ENCODE peak calls at places on chromosomes 2 and 18, in seven cellular contexts. B is pancreas, Y is K562, U is lower lobe of right lung, E is PC-3, I is progenitor cell of endocrine pancreas, P is GM12878. L is an unnamed sample.

GRCh38 chr2:56107486-56107885 is 76.3 kb upstream of the CCDC85A start:
- DNase-seq in B (no peak), Y (no peak), U (no peak), E (no peak), I (no peak), P (no peak), L (no peak)

GRCh38 chr18:7870855-7871254 is 303.7 kb downstream of the PTPRM start:
- DNase-seq in B (no peak), Y (no peak), U (no peak), E (no peak), I (no peak), P (no peak), L (no peak)

GRCh38 chr2:216618785-216619184 is 14.4 kb upstream of the IGFBP2 start:
- DNase-seq in B (no peak), Y (no peak), U (no peak), E (no peak), I (no peak), P (no peak), L (no peak)

GRCh38 chr2:33791625-33792024 is 192.5 kb upstream of the FAM98A start:
- DNase-seq in B (no peak), Y (no peak), U (no peak), E (peak), I (no peak), P (no peak), L (no peak)

GRCh38 chr2:85997016-85997970 is 108.4 kb downstream of the POLR1A start:
- DNase-seq in B (no peak), Y (peak), U (no peak), E (no peak), I (no peak), P (no peak), L (no peak)

GRCh38 chr18:61669320-61669719 is 223.5 kb downstream of the RNF152 start:
- DNase-seq in B (no peak), Y (no peak), U (no peak), E (no peak), I (no peak), P (no peak), L (no peak)

GRCh38 chr2:81436256-81436655 is 1131.7 kb upstream of the LRRTM1 start:
- DNase-seq in B (no peak), Y (no peak), U (no peak), E (peak), I (no peak), P (no peak), L (no peak)

GRCh38 chr18:47407736-47408135 is 156.3 kb upstream of the SKOR2 start:
- DNase-seq in B (no peak), Y (no peak), U (no peak), E (no peak), I (no peak), P (no peak), L (peak)

GRCh38 chr2:141534671-141535359 is 596.0 kb downstream of the LRP1B start:
- DNase-seq in B (no peak), Y (no peak), U (no peak), E (no peak), I (no peak), P (no peak), L (no peak)

GRCh38 chr2:189517847-189518535 is 62.6 kb downstream of the SLC40A1 start:
- DNase-seq in B (no peak), Y (no peak), U (no peak), E (no peak), I (no peak), P (no peak), L (no peak)

GRCh38 chr2:146697307-146697706 is 1147.5 kb upstream of the ACVR2A start:
- DNase-seq in B (no peak), Y (no peak), U (no peak), E (no peak), I (no peak), P (no peak), L (no peak)

GRCh38 chr2:146701183-146701582 is 1143.6 kb upstream of the ACVR2A start:
- DNase-seq in B (no peak), Y (no peak), U (no peak), E (peak), I (no peak), P (no peak), L (no peak)
- TF ChIP-seq CTCF in B (no peak), Y (no peak), U (no peak), E (peak), I (no peak), P (no peak), L (no peak)

GRCh38 chr18:37334494-37335125 is 231.0 kb downstream of the CELF4 start:
- DNase-seq in B (no peak), Y (no peak), U (no peak), E (no peak), I (no peak), P (no peak), L (no peak)

GRCh38 chr18:37332764-37333420 is 232.7 kb downstream of the CELF4 start:
- DNase-seq in B (no peak), Y (no peak), U (no peak), E (no peak), I (no peak), P (no peak), L (peak)

GRCh38 chr18:37336568-37337285 is 228.9 kb downstream of the CELF4 start:
- DNase-seq in B (no peak), Y (no peak), U (no peak), E (no peak), I (no peak), P (no peak), L (no peak)

GRCh38 chr18:37339701-37340215 is 225.8 kb downstream of the CELF4 start:
- DNase-seq in B (no peak), Y (no peak), U (no peak), E (no peak), I (no peak), P (no peak), L (peak)

DNA sequence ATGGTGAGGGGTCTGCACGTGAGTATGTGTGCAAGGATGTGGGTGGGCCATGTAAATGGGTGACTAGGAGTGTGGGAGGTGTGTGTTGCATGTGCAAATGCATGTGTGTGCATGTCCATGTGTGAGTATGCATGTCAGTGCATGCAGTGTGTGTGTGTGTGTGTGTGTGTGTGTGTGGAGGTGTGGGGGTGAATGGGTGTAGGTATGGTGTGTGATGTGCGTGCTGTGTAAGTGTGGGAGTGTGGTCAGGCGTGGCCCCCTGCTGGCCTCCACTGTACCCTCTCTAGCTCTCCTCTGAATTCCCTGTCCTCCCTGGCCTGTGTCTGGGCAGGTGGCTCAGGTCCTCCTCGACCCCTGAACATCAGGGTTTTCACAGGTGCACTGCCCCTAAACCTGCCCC is 230.3 kb downstream of the CELF4 start:
- DNase-seq in B (no peak), Y (peak), U (no peak), E (no peak), I (no peak), P (no peak), L (peak)
- TF ChIP-seq CTCF in B (no peak), Y (peak), U (no peak), E (peak), I (peak), P (no peak), L (peak)

DNA sequence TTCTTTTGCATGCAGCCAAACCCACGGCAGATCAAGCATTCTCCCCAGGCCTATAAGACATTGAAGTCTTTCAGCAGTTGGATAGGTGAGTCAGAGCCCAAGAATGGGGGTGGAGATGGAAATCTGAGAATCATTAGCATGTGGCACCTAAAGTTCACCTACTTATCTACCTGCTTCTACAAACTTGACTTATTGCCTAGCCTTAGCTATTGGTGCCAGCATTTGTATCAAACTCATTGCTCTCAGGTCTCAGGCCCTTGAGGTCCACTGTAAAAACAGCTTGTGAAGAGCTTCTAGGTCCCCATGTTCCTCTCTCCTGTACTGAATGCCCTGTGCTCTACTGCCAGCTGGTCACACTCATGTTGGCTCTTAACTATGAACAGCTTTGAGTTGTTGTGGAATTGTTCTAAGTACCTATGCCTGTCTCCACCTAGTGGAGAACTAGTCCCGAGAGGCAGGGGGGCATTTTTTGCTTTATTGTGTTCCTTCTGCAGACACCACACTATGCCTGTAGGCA is 278.4 kb upstream of the SPRED2 start:
- DNase-seq in B (no peak), Y (no peak), U (no peak), E (peak), I (no peak), P (no peak), L (no peak)
- TF ChIP-seq CTCF in B (no peak), Y (peak), U (peak), E (peak), I (peak), P (peak), L (peak)

GRCh38 chr2:161569401-161569800 is 54.8 kb upstream of the SLC4A10 start:
- DNase-seq in B (no peak), Y (no peak), U (no peak), E (no peak), I (no peak), P (no peak), L (no peak)

GRCh38 chr2:161571051-161571429 is 53.2 kb upstream of the SLC4A10 start:
- DNase-seq in B (no peak), Y (no peak), U (no peak), E (no peak), I (no peak), P (no peak), L (no peak)

GRCh38 chr2:161576421-161576820 is 47.8 kb upstream of the SLC4A10 start:
- DNase-seq in B (no peak), Y (no peak), U (no peak), E (peak), I (no peak), P (no peak), L (no peak)

GRCh38 chr2:161564906-161565305 is 59.3 kb upstream of the SLC4A10 start:
- DNase-seq in B (no peak), Y (no peak), U (no peak), E (no peak), I (no peak), P (no peak), L (no peak)

DNA sequence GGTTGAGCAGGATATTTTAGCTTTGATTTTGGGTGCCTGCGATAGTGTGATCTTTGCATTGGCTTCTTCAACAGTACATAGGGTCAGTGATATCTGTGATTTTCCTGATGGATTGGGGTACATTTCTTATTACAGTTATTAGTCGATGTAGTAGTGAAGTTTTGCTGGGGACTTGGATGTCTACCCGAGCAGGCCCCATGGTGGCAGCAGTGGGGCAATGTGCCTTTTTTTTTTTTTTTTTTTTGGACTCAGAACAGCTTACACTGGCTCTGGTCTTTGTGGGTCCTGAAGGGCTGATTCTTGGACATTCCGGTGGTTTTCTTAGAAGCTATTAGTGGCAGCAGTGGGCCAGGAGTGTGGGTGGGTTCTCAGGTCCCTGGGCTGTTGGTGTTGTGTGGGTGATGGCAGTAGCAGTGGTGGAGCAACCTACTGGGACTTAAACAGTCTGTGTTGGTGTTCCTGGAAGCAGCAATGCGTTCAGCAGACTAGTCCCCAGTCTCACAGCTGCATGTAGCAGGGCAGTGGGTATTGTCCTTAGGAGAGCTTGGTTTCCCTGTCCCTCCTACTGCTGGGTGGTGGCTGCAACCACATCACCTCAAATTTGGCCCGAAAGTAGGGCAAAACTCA is 53.7 kb upstream of the SLC4A10 start:
- DNase-seq in B (no peak), Y (no peak), U (no peak), E (peak), I (no peak), P (no peak), L (no peak)
- TF ChIP-seq CTCF in B (no peak), Y (no peak), U (no peak), E (peak), I (peak), P (peak), L (no peak)

DNA sequence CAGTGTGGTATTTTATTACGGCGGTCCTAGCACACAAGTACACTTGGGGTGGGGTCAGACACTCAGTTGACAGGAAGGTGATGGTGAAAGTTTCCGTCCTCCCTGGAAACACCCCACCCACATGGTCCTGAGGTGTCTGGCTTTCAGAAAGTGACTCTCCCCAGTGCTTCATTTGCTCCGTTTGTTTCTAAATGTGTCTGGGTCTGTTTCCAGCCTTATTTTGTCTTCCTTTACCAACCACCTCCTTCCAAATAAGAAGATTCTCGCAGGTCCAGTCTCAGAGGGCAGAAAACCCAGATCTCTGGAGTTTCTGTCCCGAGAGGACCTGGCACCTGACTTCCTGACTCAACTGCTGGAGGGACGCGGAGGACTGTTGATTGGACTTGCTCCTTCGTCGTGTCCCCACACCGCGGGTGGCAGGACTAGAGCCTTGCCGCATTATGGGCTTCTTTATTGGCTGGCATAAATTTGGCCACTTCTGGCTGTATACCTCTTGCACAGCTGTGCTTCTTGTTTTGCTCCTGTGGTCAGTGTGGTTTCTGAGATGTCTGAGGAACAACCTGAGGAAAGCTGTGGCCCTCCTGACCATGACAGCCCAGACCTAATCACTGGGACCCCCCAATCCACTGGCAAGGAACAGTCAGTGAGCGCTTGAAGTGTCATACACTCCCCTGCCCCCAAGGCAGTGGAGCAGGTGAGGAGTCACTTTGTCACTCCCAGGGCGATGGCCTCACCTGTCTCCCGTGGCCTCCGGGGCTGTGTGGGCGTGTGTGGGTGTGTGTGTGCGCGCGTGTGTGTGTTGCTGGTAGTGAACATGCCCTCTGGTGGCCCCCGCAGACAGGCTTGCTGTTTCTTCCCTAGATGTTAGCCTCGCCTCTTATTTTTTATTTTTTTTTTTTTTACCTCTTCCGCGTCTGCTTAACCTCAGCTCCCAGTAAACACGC is 45.6 kb downstream of the MEX3C start:
- DNase-seq in B (no peak), Y (no peak), U (no peak), E (no peak), I (no peak), P (no peak), L (no peak)
- TF ChIP-seq CTCF in B (no peak), Y (no peak), U (no peak), E (no peak), I (no peak), P (peak), L (no peak)

DNA sequence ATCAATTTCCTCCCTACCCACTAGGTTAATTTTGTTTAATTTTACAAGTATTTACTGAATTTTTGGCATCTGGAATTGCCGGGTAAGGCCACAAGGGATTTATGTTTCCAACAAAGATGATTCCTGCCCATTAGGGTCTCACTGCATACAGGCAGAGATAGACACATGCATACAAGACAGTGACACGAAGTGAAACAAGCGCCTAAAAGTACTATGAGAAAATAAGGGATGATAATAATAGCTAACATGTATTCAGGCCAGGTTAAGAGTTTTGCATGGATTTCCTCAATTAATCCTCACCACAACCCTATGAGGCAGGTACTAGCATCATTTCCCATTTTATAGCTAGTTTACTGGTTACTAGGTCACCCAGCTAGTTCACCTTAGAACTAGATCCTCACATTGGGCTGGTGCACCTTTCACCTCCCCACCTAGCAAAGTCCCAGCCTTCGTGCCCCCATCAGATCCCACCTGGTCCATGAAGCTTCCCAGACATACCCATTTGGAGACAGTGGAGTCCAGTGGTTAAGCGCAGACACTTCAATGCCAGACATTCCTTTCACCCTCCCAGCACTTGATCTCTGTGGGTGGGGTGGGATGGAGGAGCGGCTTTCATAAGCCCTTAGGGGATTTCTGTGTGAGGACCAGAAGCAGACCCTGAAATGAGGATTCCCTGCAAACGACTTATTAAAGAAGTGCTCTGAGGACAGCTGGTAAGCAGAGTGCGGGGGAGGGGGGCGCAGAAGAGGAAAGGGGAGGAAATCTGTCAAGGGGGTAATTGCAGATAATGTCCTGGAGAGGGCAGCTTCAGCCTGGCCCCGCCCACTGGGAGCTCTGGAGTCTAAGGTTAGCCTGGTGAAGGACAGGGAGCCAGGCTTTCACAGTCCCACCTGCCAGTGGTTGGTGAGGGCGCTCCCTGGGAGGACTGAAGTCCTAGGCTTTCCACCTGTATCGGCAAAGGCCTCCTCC is 5.8 kb upstream of the DGUOK start:
- DNase-seq in B (peak), Y (peak), U (peak), E (no peak), I (no peak), P (no peak), L (peak)
- TF ChIP-seq CTCF in B (no peak), Y (peak), U (peak), E (peak), I (peak), P (peak), L (peak)

L was measured in D721Med.